ENCODE peak calls at places on chromosomes 11 and 22, in six cellular contexts. A is astrocyte, T is tibial nerve, E is WTC11, U is HL-60, Q is PC-9. M is an unnamed sample.

GRCh38 chr11:119344291-119345010 is 2.1 kb downstream of the MFRP start:
- DNase-seq in T (no peak), A (no peak), Q (no peak), E (no peak), U (no peak), M (no peak)

GRCh38 chr22:47189056-47189916 is 426.8 kb downstream of the TBC1D22A start:
- DNase-seq in U (no peak), A (no peak), Q (no peak), T (no peak), E (no peak), M (no peak)

GRCh38 chr22:19776433-19777031 is 16.0 kb downstream of the TBX1 start:
- DNase-seq in U (peak; percentile 43), E (peak; percentile 7), A (no peak), Q (no peak), T (no peak), M (no peak)

GRCh38 chr11:61102667-61103491 is 590 bp downstream of the CD5 start:
- DNase-seq in E (no peak), A (no peak), U (no peak), T (no peak), Q (no peak), M (no peak)

GRCh38 chr22:49992921-49993648 is 19.5 kb downstream of the IL17REL start:
- DNase-seq in E (peak; percentile 72), U (peak; percentile 67), Q (peak; percentile 52), A (no peak), T (no peak), M (peak; percentile 15)

GRCh38 chr22:25219948-25220442 is 556 bp downstream of the CRYBB2 start:
- DNase-seq in Q (no peak), A (no peak), T (no peak), E (no peak), U (no peak), M (no peak)

GRCh38 chr11:117786099-117786870 is 10.7 kb downstream of the DSCAML1 start:
- DNase-seq in A (no peak), Q (no peak), E (no peak), U (no peak), T (no peak), M (no peak)

GRCh38 chr11:63911440-63911839 is 5.5 kb downstream of the RCOR2 start:
- DNase-seq in T (no peak), A (no peak), E (no peak), U (no peak), Q (no peak), M (no peak)

GRCh38 chr22:42960146-42960509 is 54.8 kb downstream of the PACSIN2 start:
- DNase-seq in A (no peak), U (peak; percentile 46), T (no peak), E (no peak), Q (no peak), M (no peak)

GRCh38 chr11:19953342-19953741 is 206.9 kb downstream of the DBX1 start:
- DNase-seq in Q (no peak), A (peak; percentile 74), U (no peak), E (peak; percentile 70), T (no peak), M (peak; percentile 25)

GRCh38 chr11:118614511-118614910 is 7.1 kb downstream of the PHLDB1 start:
- DNase-seq in A (no peak), E (no peak), Q (no peak), T (no peak), U (no peak), M (no peak)

GRCh38 chr11:46920709-46921108 is 2.4 kb upstream of the LRP4 start:
- DNase-seq in U (no peak), A (peak; percentile 98), E (no peak), T (peak; percentile 61), Q (no peak), M (peak; percentile 99)

GRCh38 chr11:134439181-134439580 is 27.1 kb upstream of the B3GAT1 start:
- DNase-seq in T (no peak), A (no peak), Q (no peak), E (no peak), U (no peak), M (no peak)

GRCh38 chr11:116276051-116277044 is 496.4 kb downstream of the BUD13 start:
- DNase-seq in A (peak; percentile 25), T (peak; percentile 53), Q (peak; percentile 46), U (peak; percentile 67), E (peak; percentile 97), M (no peak)

GRCh38 chr11:18773104-18773503 is 18.5 kb downstream of the PTPN5 start:
- DNase-seq in T (no peak), E (no peak), U (no peak), Q (no peak), A (no peak), M (no peak)

GRCh38 chr11:102289510-102290078 is 27.7 kb upstream of the BIRC3 start:
- DNase-seq in Q (no peak), T (no peak), E (no peak), U (no peak), A (no peak), M (no peak)

GRCh38 chr22:37549704-37550059 is 10.6 kb upstream of the CDC42EP1 start:
- DNase-seq in T (no peak), A (peak; percentile 60), E (no peak), Q (peak; percentile 75), U (no peak), M (peak; percentile 53)

GRCh38 chr11:75768909-75769771 is 562 bp downstream of the DGAT2 start:
- DNase-seq in Q (no peak), U (no peak), T (no peak), E (peak; percentile 32), A (no peak), M (no peak)

GRCh38 chr11:3092603-3093141 is 35.4 kb upstream of the CARS1 start:
- DNase-seq in A (no peak), E (no peak), U (no peak), T (no peak), Q (no peak), M (no peak)

GRCh38 chr22:38834215-38834953 is 9.4 kb downstream of the NPTXR start:
- DNase-seq in T (no peak), E (no peak), A (no peak), U (no peak), Q (no peak), M (no peak)

GRCh38 chr11:42239102-42239501 is 779.6 kb upstream of the LRRC4C start:
- DNase-seq in Q (no peak), A (peak; percentile 95), E (no peak), U (no peak), T (no peak), M (peak; percentile 95)

GRCh38 chr11:62544521-62545436 is 1.8 kb downstream of the AHNAK start:
- DNase-seq in E (no peak), T (no peak), Q (peak; percentile 31), A (no peak), U (peak; percentile 22), M (no peak)

GRCh38 chr22:46561435-46561905 is 24.1 kb upstream of the CELSR1 start:
- DNase-seq in T (peak; percentile 3), Q (peak; percentile 71), A (no peak), U (peak; percentile 93), E (peak; percentile 64), M (no peak)

GRCh38 chr11:71237853-71238252 is 14.5 kb downstream of the SHANK2 start:
- DNase-seq in T (no peak), Q (no peak), U (no peak), A (no peak), E (no peak), M (no peak)

GRCh38 chr22:48901324-48901723 is 926.3 kb downstream of the BRD1 start:
- DNase-seq in E (no peak), U (no peak), Q (no peak), T (no peak), A (no peak), M (no peak)

GRCh38 chr11:60870733-60871377 is 3.5 kb downstream of the ZP1 start:
- DNase-seq in E (no peak), U (no peak), T (no peak), Q (no peak), A (no peak), M (no peak)

GRCh38 chr11:43585877-43586608 is 94.5 kb upstream of the HSD17B12 start:
- DNase-seq in E (no peak), A (no peak), Q (no peak), T (no peak), U (peak; percentile 41), M (no peak)

GRCh38 chr11:47616726-47617416 is 22.7 kb upstream of the C1QTNF4 start:
- DNase-seq in A (peak; percentile 52), Q (peak; percentile 32), T (peak; percentile 83), U (peak; percentile 67), E (peak; percentile 56), M (peak; percentile 63)

GRCh38 chr11:64500176-64501013 is 90.6 kb upstream of the SLC22A12 start:
- DNase-seq in E (no peak), T (no peak), A (no peak), U (peak; percentile 97), Q (no peak), M (no peak)

GRCh38 chr11:113249491-113249763 is 65.0 kb upstream of the TTC12 start:
- DNase-seq in U (no peak), A (no peak), E (no peak), Q (no peak), T (no peak), M (no peak)

GRCh38 chr11:95148421-95148820 is 58.8 kb downstream of the ENDOD1 start:
- DNase-seq in Q (no peak), T (no peak), E (no peak), A (no peak), U (no peak), M (no peak)

GRCh38 chr11:7444582-7444981 is 40.7 kb upstream of the OLFML1 start:
- DNase-seq in U (no peak), T (no peak), Q (no peak), E (no peak), A (no peak), M (no peak)

GRCh38 chr22:20244744-20245576 is 23.2 kb downstream of the RTN4R start:
- DNase-seq in E (no peak), Q (no peak), T (no peak), U (no peak), A (no peak), M (no peak)

GRCh38 chr11:17547932-17548331 is 873 bp downstream of the OTOG start:
- DNase-seq in T (no peak), Q (no peak), E (peak; percentile 54), U (no peak), A (no peak), M (no peak)
- TF ChIP-seq CTCF in T (no peak), Q (no peak), E (no peak), U (no peak), A (no peak), M (no peak)

GRCh38 chr22:29925402-29925801 is 42.4 kb downstream of the MTMR3 start:
- DNase-seq in U (no peak), E (no peak), A (no peak), Q (no peak), T (no peak), M (no peak)
- TF ChIP-seq CTCF in U (no peak), E (no peak), A (no peak), Q (no peak), T (no peak), M (no peak)

DNA sequence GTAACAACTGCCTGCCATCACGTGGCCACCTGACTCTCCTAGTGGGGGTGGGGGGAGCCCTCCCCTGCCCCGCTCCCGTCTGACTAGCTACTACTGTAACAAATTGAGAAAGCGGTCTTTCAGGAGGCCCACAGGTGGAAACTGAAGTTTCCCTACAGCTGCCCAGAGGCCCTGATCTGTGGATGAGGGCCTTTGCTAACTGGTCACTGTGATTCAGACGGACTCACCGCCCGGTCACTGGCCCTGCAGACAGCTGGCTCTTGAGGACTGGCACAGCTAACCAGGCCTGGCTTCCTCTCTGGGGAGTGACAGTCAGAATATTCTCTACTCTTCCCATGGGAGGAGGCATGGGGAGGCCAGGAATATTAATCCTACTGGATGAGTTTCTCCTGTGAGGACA is 116.8 kb downstream of the ARHGAP8 start:
- DNase-seq in Q (no peak), A (no peak), E (no peak), T (no peak), U (no peak), M (no peak)
- TF ChIP-seq CTCF in Q (no peak), A (no peak), E (no peak), T (no peak), U (no peak), M (no peak)

GRCh38 chr11:11163256-11163655 is 189.8 kb downstream of the CSNK2A3 start:
- DNase-seq in T (no peak), E (no peak), A (no peak), Q (no peak), U (no peak), M (no peak)
- TF ChIP-seq CTCF in T (no peak), E (no peak), A (no peak), Q (peak; percentile 27), U (no peak), M (peak; percentile 64)